ENCODE peak calls at places on chromosomes 3 and 15, in five cellular contexts. H is astrocyte of the spinal cord, I is nephron progenitor cell, K is A549, E is NCI-H1105 treated with DMSO at 0.1 percent for 48 hours. U is an unnamed sample.

GRCh38 chr15:98745650-98746374 is 97.5 kb downstream of the IGF1R start:
- DNase-seq in H (peak; percentile 36), I (no peak), K (no peak), E (no peak), U (no peak)

GRCh38 chr15:80549191-80549590 is 145.0 kb downstream of the ARNT2 start:
- DNase-seq in H (peak; percentile 85), I (no peak), K (no peak), E (no peak), U (no peak)

GRCh38 chr3:7346364-7346763 is 485.4 kb downstream of the GRM7 start:
- DNase-seq in H (no peak), I (no peak), K (no peak), E (no peak), U (no peak)

GRCh38 chr3:50388021-50388719 is 28.8 kb upstream of the TMEM115 start:
- DNase-seq in H (no peak), I (peak; percentile 61), K (peak; percentile 36), E (no peak), U (no peak)

GRCh38 chr3:117719316-117719926 is 1009.8 kb downstream of the TUSC7 start:
- DNase-seq in H (peak; percentile 46), I (peak; percentile 4), K (peak; percentile 6), E (peak; percentile 70), U (no peak)

GRCh38 chr3:172209333-172210321 is 170.2 kb downstream of the FNDC3B start:
- DNase-seq in H (no peak), I (no peak), K (no peak), E (no peak), U (no peak)

GRCh38 chr15:69304176-69304533 is 5.4 kb downstream of the PAQR5 start:
- DNase-seq in H (peak; percentile 68), I (no peak), K (peak; percentile 92), E (no peak), U (peak; percentile 42)

GRCh38 chr15:77667351-77667750 is 34.6 kb upstream of the LINGO1 start:
- DNase-seq in H (no peak), I (no peak), K (no peak), E (no peak), U (no peak)

GRCh38 chr3:12135029-12135634 is 23.6 kb downstream of the TIMP4 start:
- DNase-seq in H (peak; percentile 68), I (peak; percentile 77), K (peak; percentile 64), E (peak; percentile 6), U (peak; percentile 18)

GRCh38 chr3:134468519-134468918 is 17.3 kb downstream of the ANAPC13 start:
- DNase-seq in H (no peak), I (no peak), K (no peak), E (no peak), U (no peak)

GRCh38 chr3:192923731-192924130 is 6.1 kb upstream of the MB21D2 start:
- DNase-seq in H (no peak), I (no peak), K (no peak), E (no peak), U (no peak)

GRCh38 chr15:86231864-86232801 is 152.5 kb downstream of the AGBL1 start:
- DNase-seq in H (peak; percentile 22), I (peak; percentile 57), K (peak; percentile 25), E (peak; percentile 36), U (no peak)

GRCh38 chr3:125622381-125622788 is 27.1 kb upstream of the OSBPL11 start:
- DNase-seq in H (no peak), I (no peak), K (no peak), E (no peak), U (no peak)

GRCh38 chr3:101381809-101382208 is 61.4 kb upstream of the IMPG2 start:
- DNase-seq in H (peak; percentile 55), I (no peak), K (no peak), E (peak; percentile 71), U (no peak)

GRCh38 chr3:45929042-45929679 is 14.1 kb upstream of the CXCR6 start:
- DNase-seq in H (no peak), I (peak; percentile 64), K (peak; percentile 73), E (no peak), U (peak; percentile 56)

GRCh38 chr3:58260261-58260731 is 22.7 kb downstream of the ABHD6 start:
- DNase-seq in H (peak; percentile 84), I (no peak), K (no peak), E (no peak), U (peak; percentile 51)

GRCh38 chr3:59563072-59563605 is 513.3 kb upstream of the CFAP20DC start:
- DNase-seq in H (peak; percentile 20), I (no peak), K (no peak), E (no peak), U (no peak)

GRCh38 chr3:48628277-48629017 is 6.8 kb downstream of the SLC26A6 start:
- DNase-seq in H (no peak), I (no peak), K (no peak), E (no peak), U (no peak)

GRCh38 chr3:45962033-45962432 is 18.8 kb downstream of the CXCR6 start:
- DNase-seq in H (no peak), I (no peak), K (no peak), E (no peak), U (no peak)

GRCh38 chr15:68734352-68734751 is 86.3 kb downstream of the ANP32A start:
- DNase-seq in H (no peak), I (no peak), K (no peak), E (no peak), U (no peak)

GRCh38 chr3:61043156-61043555 is 208.1 kb downstream of the FHIT start:
- DNase-seq in H (no peak), I (no peak), K (no peak), E (no peak), U (no peak)

GRCh38 chr3:71008350-71008923 is 575.1 kb downstream of the FOXP1 start:
- DNase-seq in H (no peak), I (no peak), K (no peak), E (no peak), U (no peak)

GRCh38 chr3:187978433-187979011 is 175.4 kb upstream of the LPP start:
- DNase-seq in H (no peak), I (no peak), K (no peak), E (no peak), U (no peak)

GRCh38 chr3:71478568-71478967 is 105.0 kb downstream of the FOXP1 start:
- DNase-seq in H (no peak), I (no peak), K (no peak), E (no peak), U (no peak)

GRCh38 chr3:58025824-58026579 is 17.8 kb downstream of the FLNB start:
- DNase-seq in H (peak; percentile 61), I (no peak), K (no peak), E (peak; percentile 81), U (peak; percentile 63)

GRCh38 chr3:58325525-58325992 is 7.1 kb upstream of the PXK start:
- DNase-seq in H (no peak), I (no peak), K (no peak), E (no peak), U (peak; percentile 26)

GRCh38 chr3:43994594-43995077 is 247.1 kb upstream of the TOPAZ1 start:
- DNase-seq in H (no peak), I (no peak), K (no peak), E (peak; percentile 31), U (no peak)

GRCh38 chr15:66498501-66499386 is 1.2 kb upstream of the SNAPC5 start:
- DNase-seq in H (peak; percentile 42), I (no peak), K (no peak), E (peak; percentile 48), U (no peak)

U was measured in SJSA1.